ENCODE peak calls at places on chromosome 16, in ten cellular contexts. One of them, this sample, is unnamed.

GRCh38 chr16:28140788-28141618 is 70.8 kb downstream of the XPO6 start:
- DNase-seq in pulmonary artery endothelial cell: no peak
- DNase-seq in effector CD4-positive, alpha-beta T cell: peak
- DNase-seq in NCI-H345: no peak
- DNase-seq in left ventricle myocardium superior: no peak
- DNase-seq in pancreas: no peak
- DNase-seq in activated CD4-positive, alpha-beta memory T cell treated with anti-CD3 and anti-CD28 coated beads, Interleukin-2, amount 10 ng/mL, durations not matched to agents 7 days and 5 days: peak
- DNase-seq in GOT3: no peak
- DNase-seq in GF-D8: peak
- DNase-seq in stimulated activated CD8-positive, alpha-beta memory T cell treated with anti-CD3 and anti-CD28 coated beads, Interleukin-4, amount 100 ng/mL, for 1 hour: peak
- DNase-seq in this sample: no peak

GRCh38 chr16:69444873-69445517 is 20.6 kb downstream of the CYB5B start:
- DNase-seq in pulmonary artery endothelial cell: no peak
- DNase-seq in effector CD4-positive, alpha-beta T cell: no peak
- DNase-seq in NCI-H345: no peak
- DNase-seq in left ventricle myocardium superior: no peak
- DNase-seq in pancreas: no peak
- DNase-seq in activated CD4-positive, alpha-beta memory T cell treated with anti-CD3 and anti-CD28 coated beads, Interleukin-2, amount 10 ng/mL, durations not matched to agents 7 days and 5 days: no peak
- DNase-seq in GOT3: no peak
- DNase-seq in GF-D8: no peak
- DNase-seq in stimulated activated CD8-positive, alpha-beta memory T cell treated with anti-CD3 and anti-CD28 coated beads, Interleukin-4, amount 100 ng/mL, for 1 hour: no peak
- DNase-seq in this sample: no peak

GRCh38 chr16:8962393-8963009 is 1.2 kb downstream of the USP7 start:
- DNase-seq in pulmonary artery endothelial cell: no peak
- DNase-seq in effector CD4-positive, alpha-beta T cell: peak
- DNase-seq in NCI-H345: peak
- DNase-seq in left ventricle myocardium superior: no peak
- DNase-seq in pancreas: peak
- DNase-seq in activated CD4-positive, alpha-beta memory T cell treated with anti-CD3 and anti-CD28 coated beads, Interleukin-2, amount 10 ng/mL, durations not matched to agents 7 days and 5 days: peak
- DNase-seq in GOT3: no peak
- DNase-seq in GF-D8: no peak
- DNase-seq in stimulated activated CD8-positive, alpha-beta memory T cell treated with anti-CD3 and anti-CD28 coated beads, Interleukin-4, amount 100 ng/mL, for 1 hour: peak
- DNase-seq in this sample: no peak

GRCh38 chr16:1800703-1801102 is 7.2 kb upstream of the IGFALS start:
- DNase-seq in pulmonary artery endothelial cell: no peak
- DNase-seq in effector CD4-positive, alpha-beta T cell: no peak
- DNase-seq in NCI-H345: no peak
- DNase-seq in left ventricle myocardium superior: no peak
- DNase-seq in pancreas: no peak
- DNase-seq in activated CD4-positive, alpha-beta memory T cell treated with anti-CD3 and anti-CD28 coated beads, Interleukin-2, amount 10 ng/mL, durations not matched to agents 7 days and 5 days: no peak
- DNase-seq in GOT3: no peak
- DNase-seq in GF-D8: no peak
- DNase-seq in stimulated activated CD8-positive, alpha-beta memory T cell treated with anti-CD3 and anti-CD28 coated beads, Interleukin-4, amount 100 ng/mL, for 1 hour: no peak
- DNase-seq in this sample: no peak

GRCh38 chr16:56409195-56409594 is 16.1 kb downstream of the AMFR start:
- DNase-seq in pulmonary artery endothelial cell: no peak
- DNase-seq in effector CD4-positive, alpha-beta T cell: no peak
- DNase-seq in NCI-H345: no peak
- DNase-seq in left ventricle myocardium superior: no peak
- DNase-seq in pancreas: no peak
- DNase-seq in activated CD4-positive, alpha-beta memory T cell treated with anti-CD3 and anti-CD28 coated beads, Interleukin-2, amount 10 ng/mL, durations not matched to agents 7 days and 5 days: no peak
- DNase-seq in GOT3: no peak
- DNase-seq in GF-D8: no peak
- DNase-seq in stimulated activated CD8-positive, alpha-beta memory T cell treated with anti-CD3 and anti-CD28 coated beads, Interleukin-4, amount 100 ng/mL, for 1 hour: no peak
- DNase-seq in this sample: no peak

GRCh38 chr16:25011891-25012499 is 3.2 kb downstream of the ARHGAP17 start:
- DNase-seq in pulmonary artery endothelial cell: no peak
- DNase-seq in effector CD4-positive, alpha-beta T cell: no peak
- DNase-seq in NCI-H345: no peak
- DNase-seq in left ventricle myocardium superior: no peak
- DNase-seq in pancreas: no peak
- DNase-seq in activated CD4-positive, alpha-beta memory T cell treated with anti-CD3 and anti-CD28 coated beads, Interleukin-2, amount 10 ng/mL, durations not matched to agents 7 days and 5 days: no peak
- DNase-seq in GOT3: no peak
- DNase-seq in GF-D8: no peak
- DNase-seq in stimulated activated CD8-positive, alpha-beta memory T cell treated with anti-CD3 and anti-CD28 coated beads, Interleukin-4, amount 100 ng/mL, for 1 hour: no peak
- DNase-seq in this sample: no peak

GRCh38 chr16:74577882-74578366 is 29.0 kb downstream of the GLG1 start:
- DNase-seq in pulmonary artery endothelial cell: no peak
- DNase-seq in effector CD4-positive, alpha-beta T cell: no peak
- DNase-seq in NCI-H345: no peak
- DNase-seq in left ventricle myocardium superior: no peak
- DNase-seq in pancreas: no peak
- DNase-seq in activated CD4-positive, alpha-beta memory T cell treated with anti-CD3 and anti-CD28 coated beads, Interleukin-2, amount 10 ng/mL, durations not matched to agents 7 days and 5 days: no peak
- DNase-seq in GOT3: no peak
- DNase-seq in GF-D8: no peak
- DNase-seq in stimulated activated CD8-positive, alpha-beta memory T cell treated with anti-CD3 and anti-CD28 coated beads, Interleukin-4, amount 100 ng/mL, for 1 hour: no peak
- DNase-seq in this sample: no peak

GRCh38 chr16:26963109-26963508 is 103.6 kb upstream of the C16orf82 start:
- DNase-seq in pulmonary artery endothelial cell: no peak
- DNase-seq in effector CD4-positive, alpha-beta T cell: no peak
- DNase-seq in NCI-H345: no peak
- DNase-seq in left ventricle myocardium superior: no peak
- DNase-seq in pancreas: no peak
- DNase-seq in activated CD4-positive, alpha-beta memory T cell treated with anti-CD3 and anti-CD28 coated beads, Interleukin-2, amount 10 ng/mL, durations not matched to agents 7 days and 5 days: peak
- DNase-seq in GOT3: no peak
- DNase-seq in GF-D8: no peak
- DNase-seq in stimulated activated CD8-positive, alpha-beta memory T cell treated with anti-CD3 and anti-CD28 coated beads, Interleukin-4, amount 100 ng/mL, for 1 hour: no peak
- DNase-seq in this sample: no peak

GRCh38 chr16:5722220-5722619 is 624.6 kb upstream of the EEF2KMT start:
- DNase-seq in pulmonary artery endothelial cell: no peak
- DNase-seq in effector CD4-positive, alpha-beta T cell: no peak
- DNase-seq in NCI-H345: no peak
- DNase-seq in left ventricle myocardium superior: no peak
- DNase-seq in pancreas: no peak
- DNase-seq in activated CD4-positive, alpha-beta memory T cell treated with anti-CD3 and anti-CD28 coated beads, Interleukin-2, amount 10 ng/mL, durations not matched to agents 7 days and 5 days: no peak
- DNase-seq in GOT3: no peak
- DNase-seq in GF-D8: no peak
- DNase-seq in stimulated activated CD8-positive, alpha-beta memory T cell treated with anti-CD3 and anti-CD28 coated beads, Interleukin-4, amount 100 ng/mL, for 1 hour: no peak
- DNase-seq in this sample: no peak

GRCh38 chr16:49472598-49472997 is 99.0 kb downstream of the C16orf78 start:
- DNase-seq in pulmonary artery endothelial cell: no peak
- DNase-seq in effector CD4-positive, alpha-beta T cell: no peak
- DNase-seq in NCI-H345: no peak
- DNase-seq in left ventricle myocardium superior: no peak
- DNase-seq in pancreas: peak
- DNase-seq in activated CD4-positive, alpha-beta memory T cell treated with anti-CD3 and anti-CD28 coated beads, Interleukin-2, amount 10 ng/mL, durations not matched to agents 7 days and 5 days: no peak
- DNase-seq in GOT3: no peak
- DNase-seq in GF-D8: no peak
- DNase-seq in stimulated activated CD8-positive, alpha-beta memory T cell treated with anti-CD3 and anti-CD28 coated beads, Interleukin-4, amount 100 ng/mL, for 1 hour: no peak
- DNase-seq in this sample: no peak

GRCh38 chr16:78096386-78096785 is 3.1 kb upstream of the WWOX start:
- DNase-seq in pulmonary artery endothelial cell: no peak
- DNase-seq in effector CD4-positive, alpha-beta T cell: no peak
- DNase-seq in NCI-H345: no peak
- DNase-seq in left ventricle myocardium superior: no peak
- DNase-seq in pancreas: no peak
- DNase-seq in activated CD4-positive, alpha-beta memory T cell treated with anti-CD3 and anti-CD28 coated beads, Interleukin-2, amount 10 ng/mL, durations not matched to agents 7 days and 5 days: no peak
- DNase-seq in GOT3: no peak
- DNase-seq in GF-D8: no peak
- DNase-seq in stimulated activated CD8-positive, alpha-beta memory T cell treated with anti-CD3 and anti-CD28 coated beads, Interleukin-4, amount 100 ng/mL, for 1 hour: no peak
- DNase-seq in this sample: no peak

GRCh38 chr16:85205747-85206471 is 93.6 kb upstream of the CIBAR2 start:
- DNase-seq in pulmonary artery endothelial cell: no peak
- DNase-seq in effector CD4-positive, alpha-beta T cell: no peak
- DNase-seq in NCI-H345: no peak
- DNase-seq in left ventricle myocardium superior: peak
- DNase-seq in pancreas: no peak
- DNase-seq in activated CD4-positive, alpha-beta memory T cell treated with anti-CD3 and anti-CD28 coated beads, Interleukin-2, amount 10 ng/mL, durations not matched to agents 7 days and 5 days: no peak
- DNase-seq in GOT3: no peak
- DNase-seq in GF-D8: no peak
- DNase-seq in stimulated activated CD8-positive, alpha-beta memory T cell treated with anti-CD3 and anti-CD28 coated beads, Interleukin-4, amount 100 ng/mL, for 1 hour: no peak
- DNase-seq in this sample: no peak

GRCh38 chr16:19822534-19822933 is 62.1 kb downstream of the GPRC5B start:
- DNase-seq in pulmonary artery endothelial cell: no peak
- DNase-seq in effector CD4-positive, alpha-beta T cell: no peak
- DNase-seq in NCI-H345: no peak
- DNase-seq in left ventricle myocardium superior: no peak
- DNase-seq in pancreas: no peak
- DNase-seq in activated CD4-positive, alpha-beta memory T cell treated with anti-CD3 and anti-CD28 coated beads, Interleukin-2, amount 10 ng/mL, durations not matched to agents 7 days and 5 days: no peak
- DNase-seq in GOT3: no peak
- DNase-seq in GF-D8: no peak
- DNase-seq in stimulated activated CD8-positive, alpha-beta memory T cell treated with anti-CD3 and anti-CD28 coated beads, Interleukin-4, amount 100 ng/mL, for 1 hour: no peak
- DNase-seq in this sample: no peak

GRCh38 chr16:13193721-13194120 is 292.3 kb downstream of the SHISA9 start:
- DNase-seq in pulmonary artery endothelial cell: no peak
- DNase-seq in effector CD4-positive, alpha-beta T cell: no peak
- DNase-seq in NCI-H345: no peak
- DNase-seq in left ventricle myocardium superior: no peak
- DNase-seq in pancreas: no peak
- DNase-seq in activated CD4-positive, alpha-beta memory T cell treated with anti-CD3 and anti-CD28 coated beads, Interleukin-2, amount 10 ng/mL, durations not matched to agents 7 days and 5 days: no peak
- DNase-seq in GOT3: no peak
- DNase-seq in GF-D8: no peak
- DNase-seq in stimulated activated CD8-positive, alpha-beta memory T cell treated with anti-CD3 and anti-CD28 coated beads, Interleukin-4, amount 100 ng/mL, for 1 hour: no peak
- DNase-seq in this sample: no peak

GRCh38 chr16:66534376-66534799 is 15.5 kb downstream of the TK2 start:
- DNase-seq in pulmonary artery endothelial cell: no peak
- DNase-seq in effector CD4-positive, alpha-beta T cell: no peak
- DNase-seq in NCI-H345: no peak
- DNase-seq in left ventricle myocardium superior: no peak
- DNase-seq in pancreas: no peak
- DNase-seq in activated CD4-positive, alpha-beta memory T cell treated with anti-CD3 and anti-CD28 coated beads, Interleukin-2, amount 10 ng/mL, durations not matched to agents 7 days and 5 days: no peak
- DNase-seq in GOT3: no peak
- DNase-seq in GF-D8: no peak
- DNase-seq in stimulated activated CD8-positive, alpha-beta memory T cell treated with anti-CD3 and anti-CD28 coated beads, Interleukin-4, amount 100 ng/mL, for 1 hour: no peak
- DNase-seq in this sample: no peak

GRCh38 chr16:57446530-57447141 is 549 bp downstream of the CIAPIN1 start:
- DNase-seq in pulmonary artery endothelial cell: no peak
- DNase-seq in effector CD4-positive, alpha-beta T cell: no peak
- DNase-seq in NCI-H345: peak
- DNase-seq in left ventricle myocardium superior: no peak
- DNase-seq in pancreas: no peak
- DNase-seq in activated CD4-positive, alpha-beta memory T cell treated with anti-CD3 and anti-CD28 coated beads, Interleukin-2, amount 10 ng/mL, durations not matched to agents 7 days and 5 days: peak
- DNase-seq in GOT3: no peak
- DNase-seq in GF-D8: no peak
- DNase-seq in stimulated activated CD8-positive, alpha-beta memory T cell treated with anti-CD3 and anti-CD28 coated beads, Interleukin-4, amount 100 ng/mL, for 1 hour: peak
- DNase-seq in this sample: no peak

GRCh38 chr16:1613728-1614225 is 1.6 kb downstream of the CRAMP1 start:
- DNase-seq in pulmonary artery endothelial cell: no peak
- DNase-seq in effector CD4-positive, alpha-beta T cell: no peak
- DNase-seq in NCI-H345: no peak
- DNase-seq in left ventricle myocardium superior: no peak
- DNase-seq in pancreas: peak
- DNase-seq in activated CD4-positive, alpha-beta memory T cell treated with anti-CD3 and anti-CD28 coated beads, Interleukin-2, amount 10 ng/mL, durations not matched to agents 7 days and 5 days: peak
- DNase-seq in GOT3: no peak
- DNase-seq in GF-D8: no peak
- DNase-seq in stimulated activated CD8-positive, alpha-beta memory T cell treated with anti-CD3 and anti-CD28 coated beads, Interleukin-4, amount 100 ng/mL, for 1 hour: no peak
- DNase-seq in this sample: no peak

GRCh38 chr16:19086322-19087199 is 19.1 kb downstream of the COQ7 start:
- DNase-seq in pulmonary artery endothelial cell: peak
- DNase-seq in effector CD4-positive, alpha-beta T cell: peak
- DNase-seq in NCI-H345: peak
- DNase-seq in left ventricle myocardium superior: peak
- DNase-seq in pancreas: peak
- DNase-seq in activated CD4-positive, alpha-beta memory T cell treated with anti-CD3 and anti-CD28 coated beads, Interleukin-2, amount 10 ng/mL, durations not matched to agents 7 days and 5 days: peak
- DNase-seq in GOT3: peak
- DNase-seq in GF-D8: peak
- DNase-seq in stimulated activated CD8-positive, alpha-beta memory T cell treated with anti-CD3 and anti-CD28 coated beads, Interleukin-4, amount 100 ng/mL, for 1 hour: peak
- DNase-seq in this sample: peak

GRCh38 chr16:3004781-3005284 is 7.9 kb upstream of the CLDN9 start:
- DNase-seq in pulmonary artery endothelial cell: no peak
- DNase-seq in effector CD4-positive, alpha-beta T cell: no peak
- DNase-seq in NCI-H345: no peak
- DNase-seq in left ventricle myocardium superior: no peak
- DNase-seq in pancreas: peak
- DNase-seq in activated CD4-positive, alpha-beta memory T cell treated with anti-CD3 and anti-CD28 coated beads, Interleukin-2, amount 10 ng/mL, durations not matched to agents 7 days and 5 days: no peak
- DNase-seq in GOT3: no peak
- DNase-seq in GF-D8: peak
- DNase-seq in stimulated activated CD8-positive, alpha-beta memory T cell treated with anti-CD3 and anti-CD28 coated beads, Interleukin-4, amount 100 ng/mL, for 1 hour: no peak
- DNase-seq in this sample: no peak

GRCh38 chr16:80300876-80301275 is 239.9 kb upstream of the DYNLRB2 start:
- DNase-seq in pulmonary artery endothelial cell: no peak
- DNase-seq in effector CD4-positive, alpha-beta T cell: no peak
- DNase-seq in NCI-H345: no peak
- DNase-seq in left ventricle myocardium superior: no peak
- DNase-seq in pancreas: no peak
- DNase-seq in activated CD4-positive, alpha-beta memory T cell treated with anti-CD3 and anti-CD28 coated beads, Interleukin-2, amount 10 ng/mL, durations not matched to agents 7 days and 5 days: no peak
- DNase-seq in GOT3: no peak
- DNase-seq in GF-D8: no peak
- DNase-seq in stimulated activated CD8-positive, alpha-beta memory T cell treated with anti-CD3 and anti-CD28 coated beads, Interleukin-4, amount 100 ng/mL, for 1 hour: no peak
- DNase-seq in this sample: no peak

This sample was measured in smooth muscle cell of the brain vasculature.